ENCODE peak calls at places on chromosome 12, in six cellular contexts. W, F, P, J, B and C are unnamed samples.

GRCh38 chr12:115606040-115606439 is 671.5 kb downstream of the MED13L start:
- DNase-seq in W (no peak), F (no peak), P (no peak), J (no peak), B (no peak), C (no peak)

GRCh38 chr12:54232790-54233189 is 44.0 kb upstream of the SMUG1 start:
- DNase-seq in W (no peak), F (no peak), P (no peak), J (no peak), B (no peak), C (no peak)

GRCh38 chr12:9037431-9037830 is 48.1 kb downstream of the KLRG1 start:
- DNase-seq in W (no peak), F (no peak), P (no peak), J (no peak), B (no peak), C (no peak)

GRCh38 chr12:92476844-92477243 is 225.9 kb upstream of the PLEKHG7 start:
- DNase-seq in W (no peak), F (no peak), P (no peak), J (no peak), B (no peak), C (no peak)

GRCh38 chr12:104651812-104652211 is 195.1 kb downstream of the CHST11 start:
- DNase-seq in W (no peak), F (no peak), P (no peak), J (no peak), B (no peak), C (no peak)

GRCh38 chr12:88448337-88448944 is 131.8 kb downstream of the KITLG start:
- DNase-seq in W (no peak), F (no peak), P (no peak), J (no peak), B (no peak), C (no peak)

GRCh38 chr12:88553941-88554658 is 26.2 kb downstream of the KITLG start:
- DNase-seq in W (no peak), F (no peak), P (no peak), J (no peak), B (no peak), C (no peak)

GRCh38 chr12:132501189-132501940 is 11.4 kb downstream of the FBRSL1 start:
- DNase-seq in W (no peak), F (no peak), P (no peak), J (no peak), B (no peak), C (no peak)

GRCh38 chr12:59149995-59150642 is 229.8 kb upstream of the LRIG3 start:
- DNase-seq in W (no peak), F (peak; percentile 81), P (no peak), J (peak; percentile 12), B (no peak), C (peak; percentile 20)

GRCh38 chr12:71955946-71956345 is 17.3 kb downstream of the TPH2 start:
- DNase-seq in W (no peak), F (no peak), P (no peak), J (no peak), B (no peak), C (no peak)

DNA sequence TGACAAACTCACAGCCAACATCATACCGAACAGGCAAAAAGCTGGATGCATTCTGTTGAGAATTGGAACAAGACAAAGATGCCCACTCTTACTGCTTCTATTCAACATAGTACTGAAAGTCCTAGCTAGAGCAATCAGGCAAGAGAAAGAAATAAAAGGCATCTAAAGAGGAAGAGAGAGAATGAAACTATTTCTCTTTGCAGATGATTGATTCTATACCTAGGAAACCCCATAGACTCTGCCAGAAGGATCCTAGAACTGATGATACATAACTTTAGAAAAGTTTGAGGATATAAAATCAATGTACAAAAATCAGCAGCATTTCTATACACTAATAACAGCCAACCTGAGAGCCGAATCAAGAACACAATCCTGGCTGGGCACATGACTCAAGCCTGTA is 6.1 kb upstream of the ANO6 start:
- DNase-seq in W (no peak), F (no peak), P (no peak), J (no peak), B (no peak), C (no peak)
- H3K27ac ChIP-seq in W (no peak overlapping the region), F (no peak overlapping the region), P (no peak overlapping the region), J (no peak overlapping the region), B (no peak overlapping the region), C (no peak overlapping the region)

GRCh38 chr12:46368138-46368537 is 4.4 kb downstream of the SLC38A2 start:
- DNase-seq in W (no peak), F (no peak), P (no peak), J (no peak), B (no peak), C (no peak)
- H3K4me3 ChIP-seq in W (peak overlapping the region; percentile 99), F (no peak overlapping the region), P (peak overlapping the region; percentile 16), J (no peak overlapping the region), B (peak overlapping the region; percentile 91), C (peak overlapping the region; percentile 13)

DNA sequence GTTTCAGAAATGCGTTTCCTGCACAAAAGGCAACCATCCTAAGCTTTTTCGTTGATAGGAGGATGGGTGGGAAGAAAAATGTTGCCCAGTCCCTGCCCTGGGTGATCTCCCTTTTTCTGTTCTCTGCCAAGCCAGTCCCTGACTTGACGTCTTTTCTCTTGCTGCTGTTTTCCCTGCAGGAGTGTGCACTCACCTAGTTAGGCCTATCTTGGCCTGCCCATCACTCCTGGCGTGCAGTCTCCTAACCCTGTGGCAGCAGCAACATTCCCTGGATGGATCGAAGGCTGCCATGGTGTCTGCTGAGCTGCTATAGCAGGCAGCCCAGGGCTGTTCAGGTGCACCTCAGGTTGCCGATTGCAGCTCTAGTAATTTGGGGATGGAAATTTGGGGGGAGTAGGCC is 1.2 kb downstream of the UNC119B start:
- DNase-seq in W (no peak), F (no peak), P (no peak), J (no peak), B (no peak), C (no peak)
- H3K27ac ChIP-seq in W (peak overlapping the region; percentile 90), F (peak overlapping the region; percentile 79), P (no peak overlapping the region), J (peak overlapping the region; percentile 78), B (peak overlapping the region; percentile 89), C (peak overlapping the region; percentile 83)

DNA sequence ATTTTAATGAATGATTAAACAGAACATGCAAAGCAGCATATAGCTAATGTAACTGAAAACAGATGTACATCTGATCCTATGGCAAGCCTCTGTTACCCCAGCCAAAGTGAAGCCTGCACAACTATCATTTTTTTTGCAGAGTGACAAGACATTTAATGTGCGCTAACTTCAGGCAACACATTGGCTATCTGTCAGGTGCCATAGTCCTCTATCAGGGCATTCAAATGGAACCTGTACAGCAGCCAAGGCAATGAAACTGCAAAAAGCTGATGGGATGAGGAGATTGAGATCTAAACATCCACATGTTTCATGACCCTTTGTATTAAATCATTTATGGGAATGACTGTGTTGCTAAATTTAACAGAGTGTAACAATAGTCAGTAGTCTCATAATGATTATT is 1088.5 kb upstream of the TMEM132C start:
- DNase-seq in W (no peak), F (no peak), P (no peak), J (no peak), B (no peak), C (no peak)
- H3K4me3 ChIP-seq in W (no peak overlapping the region), F (no peak overlapping the region), P (no peak overlapping the region), J (no peak overlapping the region), B (no peak overlapping the region), C (no peak overlapping the region)

GRCh38 chr12:57899010-57899662 is 42.2 kb upstream of the ATP23 start:
- DNase-seq in W (peak; percentile 82), F (no peak), P (peak; percentile 62), J (peak; percentile 86), B (peak; percentile 74), C (peak; percentile 41)
- H3K27ac ChIP-seq in W (peak overlapping the region; percentile 96), F (peak overlapping the region; percentile 69), P (peak overlapping the region; percentile 55), J (peak overlapping the region; percentile 82), B (peak overlapping the region; percentile 98), C (peak overlapping the region; percentile 66)

GRCh38 chr12:122024132-122024785 is 2.6 kb downstream of the BCL7A start:
- DNase-seq in W (no peak), F (no peak), P (no peak), J (no peak), B (no peak), C (no peak)
- H3K4me3 ChIP-seq in W (peak overlapping the region; percentile 82), F (no peak overlapping the region), P (no peak overlapping the region), J (no peak overlapping the region), B (peak overlapping the region; percentile 57), C (no peak overlapping the region)

GRCh38 chr12:85356596-85357385 is 76.8 kb downstream of the ALX1 start:
- DNase-seq in W (no peak), F (no peak), P (no peak), J (no peak), B (no peak), C (no peak)

GRCh38 chr12:85358715-85359114 is 78.7 kb downstream of the ALX1 start:
- DNase-seq in W (no peak), F (no peak), P (no peak), J (no peak), B (no peak), C (no peak)

GRCh38 chr12:85363382-85364190 is 83.6 kb downstream of the ALX1 start:
- DNase-seq in W (no peak), F (no peak), P (no peak), J (no peak), B (no peak), C (no peak)

DNA sequence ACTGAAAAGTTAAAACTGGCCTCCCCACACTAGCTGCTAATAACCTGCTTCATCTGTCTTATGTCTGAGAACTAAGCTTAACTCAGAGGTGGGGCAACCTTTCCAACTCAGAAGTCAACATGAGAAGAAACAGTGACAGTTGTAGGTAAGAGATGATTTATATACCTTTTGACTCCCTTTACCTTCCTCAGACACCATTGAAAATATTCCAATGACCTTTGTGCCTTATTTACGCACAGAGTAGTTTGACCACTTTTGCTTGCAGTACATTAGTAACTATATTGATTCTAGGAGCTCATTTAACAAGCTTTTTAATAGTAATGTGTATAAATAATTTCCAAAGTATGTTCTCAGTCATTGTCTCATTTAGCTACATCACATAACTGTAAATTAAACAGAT is 77.6 kb downstream of the ALX1 start:
- DNase-seq in W (no peak), F (peak; percentile 22), P (no peak), J (no peak), B (no peak), C (no peak)
- H3K27ac ChIP-seq in W (no peak overlapping the region), F (no peak overlapping the region), P (no peak overlapping the region), J (no peak overlapping the region), B (no peak overlapping the region), C (no peak overlapping the region)